ENCODE peak calls at places on chromosomes 16 and 17, in nine cellular contexts. S is activated CD8-positive, alpha-beta memory T cell treated with anti-CD3 and anti-CD28 coated beads for 24 hours; W is heart right ventricle; M is HEK293T; L is Caco-2; A is activated naive CD8-positive, alpha-beta T cell treated with anti-CD3 and anti-CD28 coated beads, Interleukin-2, amount 50 U/mL, for 24 hours; Z is stimulated activated CD8-positive, alpha-beta memory T cell treated with anti-CD3 and anti-CD28 coated beads, Interleukin-12 subunit alpha, Interleukin-12 subunit beta, amount 100 ng/mL, for 4 hours; Y is endothelial cell; N is EL. E is an unnamed sample.

GRCh38 chr16:22284637-22285515 is 12.3 kb upstream of the POLR3E start:
- DNase-seq in Y (no peak), A (no peak), W (no peak), M (no peak), Z (no peak), L (peak), S (no peak), N (peak), E (no peak)

GRCh38 chr16:30839523-30840227 is 52.7 kb upstream of the ZNF629 start:
- DNase-seq in S (no peak), M (no peak), A (no peak), L (peak), W (no peak), N (no peak), Z (no peak), Y (no peak), E (no peak)

GRCh38 chr17:43759836-43760235 is 1.2 kb upstream of the SOST start:
- DNase-seq in Z (no peak), W (no peak), A (no peak), Y (no peak), L (no peak), M (no peak), S (no peak), N (no peak), E (peak)

GRCh38 chr17:41522301-41523224 is 3.9 kb upstream of the KRT15 start:
- DNase-seq in W (no peak), N (no peak), Z (no peak), M (no peak), L (peak), A (no peak), Y (no peak), S (no peak), E (peak)

GRCh38 chr16:1330260-1330914 is 3.1 kb upstream of the BAIAP3 start:
- DNase-seq in Y (no peak), M (no peak), S (no peak), N (no peak), L (no peak), W (no peak), Z (no peak), A (no peak), E (no peak)

GRCh38 chr17:64424318-64424717 is 24.6 kb upstream of the MILR1 start:
- DNase-seq in N (no peak), Y (no peak), Z (no peak), S (no peak), W (no peak), L (no peak), M (no peak), A (no peak), E (no peak)

GRCh38 chr17:21678451-21679081 is 13.8 kb upstream of the KCNJ18 start:
- DNase-seq in L (no peak), Z (no peak), M (no peak), S (no peak), N (no peak), W (no peak), Y (no peak), A (no peak), E (no peak)

GRCh38 chr17:48860034-48860433 is 29.2 kb downstream of the CALCOCO2 start:
- DNase-seq in M (no peak), Y (no peak), W (no peak), N (no peak), L (peak), A (no peak), Z (no peak), S (no peak), E (no peak)

GRCh38 chr17:7017827-7018200 is 5.0 kb upstream of the BCL6B start:
- DNase-seq in W (no peak), S (no peak), L (no peak), N (no peak), A (peak), Y (no peak), M (no peak), Z (no peak), E (no peak)

GRCh38 chr16:31382485-31383161 is 10.5 kb upstream of the ITGAD start:
- DNase-seq in M (peak), N (peak), A (peak), Z (peak), W (peak), Y (peak), S (peak), L (peak), E (no peak)

GRCh38 chr16:4231367-4231766 is 10.5 kb downstream of the SRL start:
- DNase-seq in Y (no peak), L (no peak), W (peak), Z (no peak), N (no peak), M (no peak), A (no peak), S (no peak), E (no peak)

GRCh38 chr16:81003610-81004460 is 2.9 kb downstream of the CMC2 start:
- DNase-seq in S (no peak), L (no peak), N (peak), M (no peak), Y (no peak), W (no peak), Z (no peak), A (no peak), E (no peak)

GRCh38 chr17:8320990-8321389 is 10.9 kb downstream of the ARHGEF15 start:
- DNase-seq in S (no peak), W (no peak), A (no peak), Z (no peak), L (no peak), N (no peak), Y (no peak), M (no peak), E (no peak)

GRCh38 chr17:7477392-7478275 is 1.8 kb downstream of the ZBTB4 start:
- DNase-seq in Z (peak), Y (no peak), M (no peak), W (peak), N (peak), A (peak), S (peak), L (peak), E (peak)

GRCh38 chr16:72128701-72129100 is 35.1 kb downstream of the DHX38 start:
- DNase-seq in S (no peak), M (no peak), L (no peak), A (no peak), Z (no peak), Y (no peak), W (no peak), N (no peak), E (no peak)

GRCh38 chr17:79843475-79843916 is 4.3 kb upstream of the CBX4 start:
- DNase-seq in L (peak), W (no peak), N (no peak), M (no peak), Y (no peak), A (peak), S (peak), Z (no peak), E (no peak)

GRCh38 chr17:75535119-75535537 is 9.6 kb downstream of the LLGL2 start:
- DNase-seq in S (peak), A (peak), M (no peak), Z (peak), Y (no peak), N (no peak), W (no peak), L (no peak), E (no peak)

GRCh38 chr16:89094252-89094901 is 725 bp downstream of the ACSF3 start:
- DNase-seq in N (peak), M (peak), S (peak), A (peak), Y (no peak), L (peak), W (no peak), Z (no peak), E (peak)

GRCh38 chr17:31489295-31490018 is 98.0 kb downstream of the RAB11FIP4 start:
- DNase-seq in A (no peak), Z (no peak), L (peak), M (no peak), Y (no peak), W (no peak), N (no peak), S (peak), E (peak)

GRCh38 chr17:32497431-32498205 is 10.8 kb downstream of the CDK5R1 start:
- DNase-seq in Y (no peak), S (no peak), M (no peak), A (no peak), Z (no peak), W (no peak), L (no peak), N (peak), E (peak)

GRCh38 chr17:57927048-57927723 is 28.0 kb downstream of the CUEDC1 start:
- DNase-seq in M (no peak), S (no peak), Z (no peak), L (no peak), N (peak), A (no peak), Y (no peak), W (no peak), E (peak)

E was measured in PC-9.